ENCODE peak calls at places on chromosomes 11 and 22, in five cellular contexts. W is dorsolateral prefrontal cortex; H is nephron progenitor cell; F is naive thymus-derived CD4-positive, alpha-beta T cell; L is SHP77. D is an unnamed sample.
A peak's percentile ranks its signal among the peaks of the same experiment; 100 is the strongest.

GRCh38 chr22:20087319-20088262 is 7.5 kb downstream of the DGCR8 start:
- DNase-seq in W (peak; percentile 30), L (no peak), F (no peak), H (no peak), D (no peak)

GRCh38 chr22:46081831-46082210 is 68.5 kb upstream of the PPARA start:
- DNase-seq in F (no peak), H (no peak), W (no peak), L (no peak), D (no peak)

GRCh38 chr11:18749681-18750319 is 23.8 kb upstream of the IGSF22 start:
- DNase-seq in F (no peak), H (no peak), L (no peak), W (peak; percentile 80), D (no peak)

GRCh38 chr11:107928767-107929507 is 689 bp downstream of the RAB39A start:
- DNase-seq in F (no peak), W (no peak), H (peak; percentile 26), L (peak; percentile 25), D (peak; percentile 27)

GRCh38 chr11:64963072-64963631 is 8.8 kb downstream of the MAJIN start:
- DNase-seq in L (no peak), F (no peak), H (no peak), W (no peak), D (no peak)

GRCh38 chr11:128588086-128588485 is 728 bp upstream of the ETS1 start:
- DNase-seq in H (no peak), L (no peak), F (no peak), W (no peak), D (no peak)

GRCh38 chr11:3226846-3227567 is 5.2 kb downstream of the MRGPRE start:
- DNase-seq in W (peak; percentile 38), F (no peak), H (no peak), L (no peak), D (no peak)

GRCh38 chr11:117183724-117184349 is 5.3 kb downstream of the SIDT2 start:
- DNase-seq in H (no peak), L (no peak), W (peak; percentile 27), F (no peak), D (peak; percentile 65)

GRCh38 chr22:44312766-44313165 is at the start of gene SHISAL1:
- DNase-seq in L (no peak), W (no peak), H (no peak), F (no peak), D (no peak)

GRCh38 chr22:19900707-19901436 is 40.7 kb upstream of the COMT start:
- DNase-seq in H (no peak), W (no peak), F (no peak), L (no peak), D (peak; percentile 80)

GRCh38 chr11:131666617-131667016 is 296.2 kb downstream of the NTM start:
- DNase-seq in W (no peak), H (no peak), F (no peak), L (no peak), D (no peak)

GRCh38 chr11:106828976-106829375 is 189.3 kb downstream of the GUCY1A2 start:
- DNase-seq in F (no peak), H (no peak), L (no peak), W (no peak), D (no peak)

GRCh38 chr11:67606150-67606476 is 623 bp upstream of the NDUFV1 start:
- DNase-seq in F (no peak), W (no peak), L (no peak), H (no peak), D (no peak)

GRCh38 chr11:46127150-46127638 is 5.9 kb upstream of the PHF21A start:
- DNase-seq in H (no peak), F (peak; percentile 45), W (no peak), L (peak; percentile 51), D (peak; percentile 57)

GRCh38 chr11:60867871-60868681 is 734 bp downstream of the ZP1 start:
- DNase-seq in L (no peak), H (no peak), W (no peak), F (no peak), D (no peak)

GRCh38 chr11:61841636-61842332 is 13.7 kb downstream of the FADS2 start:
- DNase-seq in F (no peak), L (no peak), W (no peak), H (no peak), D (no peak)

GRCh38 chr22:46055176-46055850 is 78.4 kb upstream of the WNT7B start:
- DNase-seq in W (peak; percentile 59), H (no peak), F (no peak), L (no peak), D (peak; percentile 78)

GRCh38 chr11:47220401-47220821 is 5.6 kb downstream of the DDB2 start:
- DNase-seq in L (no peak), W (no peak), F (no peak), H (no peak), D (no peak)

GRCh38 chr11:2812371-2812991 is 73.1 kb downstream of the CDKN1C start:
- DNase-seq in W (no peak), L (no peak), H (no peak), F (no peak), D (no peak)

GRCh38 chr11:72231396-72232259 is 7.1 kb downstream of the INPPL1 start:
- DNase-seq in W (no peak), H (no peak), L (no peak), F (no peak), D (no peak)

GRCh38 chr11:37907461-37908223 is 1309.6 kb upstream of the RAG2 start:
- DNase-seq in L (no peak), H (no peak), W (no peak), F (no peak), D (no peak)

GRCh38 chr11:70650075-70650909 is 252.0 kb downstream of the CTTN start:
- DNase-seq in H (peak; percentile 93), F (peak; percentile 6), L (no peak), W (no peak), D (peak; percentile 66)

GRCh38 chr11:70826541-70826943 is 425.8 kb downstream of the SHANK2 start:
- DNase-seq in W (peak; percentile 60), H (peak; percentile 62), L (no peak), F (no peak), D (no peak)

GRCh38 chr11:42237701-42238235 is 778.3 kb upstream of the LRRC4C start:
- DNase-seq in L (no peak), H (no peak), F (no peak), W (no peak), D (no peak)

GRCh38 chr11:130675456-130675855 is 227.0 kb downstream of the ADAMTS15 start:
- DNase-seq in W (no peak), H (peak; percentile 21), L (no peak), F (no peak), D (no peak)

GRCh38 chr22:43007519-43008102 is 7.3 kb downstream of the PACSIN2 start:
- DNase-seq in F (no peak), H (no peak), W (no peak), L (no peak), D (peak; percentile 85)

GRCh38 chr22:24523873-24524272 is 28.7 kb downstream of the UPB1 start:
- DNase-seq in W (no peak), F (no peak), H (no peak), L (no peak), D (no peak)

GRCh38 chr22:45223304-45224117 is 17.2 kb downstream of the KIAA0930 start:
- DNase-seq in F (no peak), L (no peak), H (no peak), W (no peak), D (no peak)

GRCh38 chr22:26409705-26410376 is 19.2 kb upstream of the ASPHD2 start:
- DNase-seq in H (no peak), L (no peak), W (no peak), F (no peak), D (no peak)

GRCh38 chr11:126636911-126637799 is 281.7 kb downstream of the ST3GAL4 start:
- DNase-seq in F (no peak), L (no peak), W (no peak), H (no peak), D (no peak)

GRCh38 chr11:115503083-115503885 is 931 bp downstream of the CADM1 start:
- DNase-seq in W (peak; percentile 83), H (peak; percentile 64), F (no peak), L (peak; percentile 62), D (peak; percentile 67)

GRCh38 chr22:36384766-36385400 is 2.9 kb downstream of the MYH9 start:
- DNase-seq in L (no peak), F (peak; percentile 74), W (no peak), H (peak; percentile 26), D (no peak)

GRCh38 chr11:19711911-19712280 is 741 bp upstream of the NAV2 start:
- DNase-seq in W (no peak), L (no peak), F (no peak), H (no peak), D (peak; percentile 45)

GRCh38 chr11:7577883-7578242 is 64.1 kb downstream of the PPFIBP2 start:
- DNase-seq in F (peak; percentile 14), L (peak; percentile 13), W (no peak), H (no peak), D (peak; percentile 38)

GRCh38 chr11:134425413-134425812 is 13.4 kb upstream of the B3GAT1 start:
- DNase-seq in F (no peak), W (no peak), L (no peak), H (no peak), D (no peak)

GRCh38 chr22:22939537-22940368 is 52.1 kb downstream of the IGLL5 start:
- DNase-seq in F (no peak), W (no peak), L (no peak), H (no peak), D (no peak)